ENCODE peak calls at places on chromosomes 6 and 20, in eight cellular contexts. D is NCI-H2081; O is neural crest cell; P is CD8-positive, alpha-beta T cell; T is activated naive CD4-positive, alpha-beta T cell treated with anti-CD3 and anti-CD28 coated beads for 36 hours; U is stimulated activated CD4-positive, alpha-beta T cell treated with anti-CD3 and anti-CD28 coated beads, Interleukin-12 subunit alpha, Interleukin-12 subunit beta, amount 100 ng/mL, for 48 hours; A is NAMALWA; V is posterior vena cava. J is an unnamed sample.

GRCh38 chr6:21560249-21560648 is 33.3 kb upstream of the SOX4 start:
- DNase-seq in D (no peak), O (no peak), P (no peak), T (no peak), U (no peak), A (no peak), V (no peak), J (no peak)

GRCh38 chr20:458766-459165 is 3.6 kb downstream of the TBC1D20 start:
- DNase-seq in D (no peak), O (no peak), P (no peak), T (no peak), U (no peak), A (no peak), V (no peak), J (no peak)

GRCh38 chr6:126182650-126183311 is 157.1 kb upstream of the CENPW start:
- DNase-seq in D (no peak), O (no peak), P (no peak), T (no peak), U (no peak), A (no peak), V (no peak), J (no peak)

GRCh38 chr6:152598858-152599537 is 38.2 kb downstream of the SYNE1 start:
- DNase-seq in D (no peak), O (no peak), P (no peak), T (no peak), U (no peak), A (no peak), V (no peak), J (no peak)

GRCh38 chr6:39086294-39086693 is 28.7 kb downstream of the SAYSD1 start:
- DNase-seq in D (no peak), O (no peak), P (no peak), T (peak), U (peak), A (no peak), V (no peak), J (peak)

GRCh38 chr6:111692327-111693164 is 86.9 kb upstream of the TRAF3IP2 start:
- DNase-seq in D (no peak), O (no peak), P (no peak), T (no peak), U (no peak), A (no peak), V (no peak), J (no peak)

GRCh38 chr6:15751721-15752350 is 89.0 kb upstream of the DTNBP1 start:
- DNase-seq in D (no peak), O (no peak), P (no peak), T (no peak), U (no peak), A (no peak), V (no peak), J (no peak)

GRCh38 chr20:24277196-24277595 is 192.2 kb upstream of the SYNDIG1 start:
- DNase-seq in D (no peak), O (no peak), P (no peak), T (no peak), U (no peak), A (no peak), V (no peak), J (no peak)

GRCh38 chr20:62500237-62500864 is 24.6 kb upstream of the GATA5 start:
- DNase-seq in D (peak), O (peak), P (peak), T (peak), U (peak), A (peak), V (peak), J (peak)

GRCh38 chr20:40191573-40191972 is 497.5 kb downstream of the MAFB start:
- DNase-seq in D (no peak), O (no peak), P (no peak), T (no peak), U (no peak), A (no peak), V (no peak), J (no peak)

GRCh38 chr6:141988954-141989705 is 143.6 kb upstream of the GJE1 start:
- DNase-seq in D (peak), O (peak), P (no peak), T (peak), U (no peak), A (peak), V (no peak), J (peak)

J was measured in GM19239.